ENCODE peak calls at places on chromosomes 1 and 21, in seven cellular contexts. One of them, this sample, is unnamed.

GRCh38 chr1:66624412-66625060 is 90.6 kb downstream of the SGIP1 start:
- DNase-seq in substantia nigra: no peak
- DNase-seq in aorta: no peak
- DNase-seq in mesendoderm: no peak
- DNase-seq in hepatic stellate cell: peak
- DNase-seq in astrocyte of the cerebellum: peak
- DNase-seq in activated naive CD4-positive, alpha-beta T cell treated with Interleukin-2 at 50 U/mL for 16 hours: no peak
- DNase-seq in this sample: no peak

GRCh38 chr1:117612517-117613248 is 6.8 kb downstream of the TENT5C start:
- DNase-seq in substantia nigra: no peak
- DNase-seq in aorta: no peak
- DNase-seq in mesendoderm: peak
- DNase-seq in hepatic stellate cell: peak
- DNase-seq in astrocyte of the cerebellum: no peak
- DNase-seq in activated naive CD4-positive, alpha-beta T cell treated with Interleukin-2 at 50 U/mL for 16 hours: no peak
- DNase-seq in this sample: no peak

GRCh38 chr1:93805027-93805426 is 74.0 kb downstream of the DNTTIP2 start:
- DNase-seq in substantia nigra: no peak
- DNase-seq in aorta: no peak
- DNase-seq in mesendoderm: no peak
- DNase-seq in hepatic stellate cell: no peak
- DNase-seq in astrocyte of the cerebellum: no peak
- DNase-seq in activated naive CD4-positive, alpha-beta T cell treated with Interleukin-2 at 50 U/mL for 16 hours: no peak
- DNase-seq in this sample: no peak

GRCh38 chr1:57485643-57486042 is 61.8 kb upstream of the DAB1 start:
- DNase-seq in substantia nigra: no peak
- DNase-seq in aorta: no peak
- DNase-seq in mesendoderm: no peak
- DNase-seq in hepatic stellate cell: no peak
- DNase-seq in astrocyte of the cerebellum: no peak
- DNase-seq in activated naive CD4-positive, alpha-beta T cell treated with Interleukin-2 at 50 U/mL for 16 hours: no peak
- DNase-seq in this sample: no peak

GRCh38 chr1:70459502-70460225 is 48.6 kb downstream of the CTH start:
- DNase-seq in substantia nigra: no peak
- DNase-seq in aorta: no peak
- DNase-seq in mesendoderm: peak
- DNase-seq in hepatic stellate cell: peak
- DNase-seq in astrocyte of the cerebellum: no peak
- DNase-seq in activated naive CD4-positive, alpha-beta T cell treated with Interleukin-2 at 50 U/mL for 16 hours: no peak
- DNase-seq in this sample: no peak

GRCh38 chr1:231126181-231126580 is 35.7 kb upstream of the TRIM67 start:
- DNase-seq in substantia nigra: no peak
- DNase-seq in aorta: no peak
- DNase-seq in mesendoderm: no peak
- DNase-seq in hepatic stellate cell: no peak
- DNase-seq in astrocyte of the cerebellum: no peak
- DNase-seq in activated naive CD4-positive, alpha-beta T cell treated with Interleukin-2 at 50 U/mL for 16 hours: no peak
- DNase-seq in this sample: no peak

GRCh38 chr1:244319283-244320132 is 132.2 kb downstream of the ADSS2 start:
- DNase-seq in substantia nigra: no peak
- DNase-seq in aorta: no peak
- DNase-seq in mesendoderm: no peak
- DNase-seq in hepatic stellate cell: peak
- DNase-seq in astrocyte of the cerebellum: peak
- DNase-seq in activated naive CD4-positive, alpha-beta T cell treated with Interleukin-2 at 50 U/mL for 16 hours: peak
- DNase-seq in this sample: no peak

GRCh38 chr1:53526451-53527101 is 67.4 kb downstream of the DMRTB1 start:
- DNase-seq in substantia nigra: no peak
- DNase-seq in aorta: peak
- DNase-seq in mesendoderm: no peak
- DNase-seq in hepatic stellate cell: peak
- DNase-seq in astrocyte of the cerebellum: peak
- DNase-seq in activated naive CD4-positive, alpha-beta T cell treated with Interleukin-2 at 50 U/mL for 16 hours: no peak
- DNase-seq in this sample: peak

GRCh38 chr1:232695626-232696025 is 65.7 kb upstream of the SIPA1L2 start:
- DNase-seq in substantia nigra: no peak
- DNase-seq in aorta: no peak
- DNase-seq in mesendoderm: no peak
- DNase-seq in hepatic stellate cell: no peak
- DNase-seq in astrocyte of the cerebellum: no peak
- DNase-seq in activated naive CD4-positive, alpha-beta T cell treated with Interleukin-2 at 50 U/mL for 16 hours: no peak
- DNase-seq in this sample: no peak

GRCh38 chr1:17878837-17879236 is 123.7 kb downstream of the ACTL8 start:
- DNase-seq in substantia nigra: no peak
- DNase-seq in aorta: no peak
- DNase-seq in mesendoderm: no peak
- DNase-seq in hepatic stellate cell: peak
- DNase-seq in astrocyte of the cerebellum: peak
- DNase-seq in activated naive CD4-positive, alpha-beta T cell treated with Interleukin-2 at 50 U/mL for 16 hours: no peak
- DNase-seq in this sample: no peak

GRCh38 chr1:183881387-183882084 is 76.6 kb downstream of the RGL1 start:
- DNase-seq in substantia nigra: peak
- DNase-seq in aorta: peak
- DNase-seq in mesendoderm: peak
- DNase-seq in hepatic stellate cell: peak
- DNase-seq in astrocyte of the cerebellum: peak
- DNase-seq in activated naive CD4-positive, alpha-beta T cell treated with Interleukin-2 at 50 U/mL for 16 hours: no peak
- DNase-seq in this sample: no peak

GRCh38 chr1:165639821-165640623 is 9.0 kb downstream of the MGST3 start:
- DNase-seq in substantia nigra: no peak
- DNase-seq in aorta: no peak
- DNase-seq in mesendoderm: no peak
- DNase-seq in hepatic stellate cell: no peak
- DNase-seq in astrocyte of the cerebellum: no peak
- DNase-seq in activated naive CD4-positive, alpha-beta T cell treated with Interleukin-2 at 50 U/mL for 16 hours: no peak
- DNase-seq in this sample: no peak

GRCh38 chr1:58858344-58858673 is 74.5 kb upstream of the JUN start:
- DNase-seq in substantia nigra: no peak
- DNase-seq in aorta: no peak
- DNase-seq in mesendoderm: no peak
- DNase-seq in hepatic stellate cell: no peak
- DNase-seq in astrocyte of the cerebellum: no peak
- DNase-seq in activated naive CD4-positive, alpha-beta T cell treated with Interleukin-2 at 50 U/mL for 16 hours: peak
- DNase-seq in this sample: no peak

GRCh38 chr1:175000697-175001187 is 995 bp downstream of the CACYBP start:
- DNase-seq in substantia nigra: no peak
- DNase-seq in aorta: no peak
- DNase-seq in mesendoderm: no peak
- DNase-seq in hepatic stellate cell: no peak
- DNase-seq in astrocyte of the cerebellum: no peak
- DNase-seq in activated naive CD4-positive, alpha-beta T cell treated with Interleukin-2 at 50 U/mL for 16 hours: no peak
- DNase-seq in this sample: no peak

GRCh38 chr1:235411489-235412486 is 44.6 kb downstream of the TBCE start:
- DNase-seq in substantia nigra: no peak
- DNase-seq in aorta: no peak
- DNase-seq in mesendoderm: peak
- DNase-seq in hepatic stellate cell: no peak
- DNase-seq in astrocyte of the cerebellum: no peak
- DNase-seq in activated naive CD4-positive, alpha-beta T cell treated with Interleukin-2 at 50 U/mL for 16 hours: no peak
- DNase-seq in this sample: no peak

GRCh38 chr21:41761211-41762181 is 5.4 kb downstream of the RIPK4 start:
- DNase-seq in substantia nigra: no peak
- DNase-seq in aorta: peak
- DNase-seq in mesendoderm: no peak
- DNase-seq in hepatic stellate cell: peak
- DNase-seq in astrocyte of the cerebellum: no peak
- DNase-seq in activated naive CD4-positive, alpha-beta T cell treated with Interleukin-2 at 50 U/mL for 16 hours: no peak
- DNase-seq in this sample: peak

GRCh38 chr1:85569737-85570404 is 10.7 kb upstream of the CCN1 start:
- DNase-seq in substantia nigra: no peak
- DNase-seq in aorta: no peak
- DNase-seq in mesendoderm: no peak
- DNase-seq in hepatic stellate cell: no peak
- DNase-seq in astrocyte of the cerebellum: no peak
- DNase-seq in activated naive CD4-positive, alpha-beta T cell treated with Interleukin-2 at 50 U/mL for 16 hours: no peak
- DNase-seq in this sample: no peak

GRCh38 chr1:83860506-83861221 is 138.3 kb downstream of the TTLL7 start:
- DNase-seq in substantia nigra: peak
- DNase-seq in aorta: peak
- DNase-seq in mesendoderm: peak
- DNase-seq in hepatic stellate cell: no peak
- DNase-seq in astrocyte of the cerebellum: no peak
- DNase-seq in activated naive CD4-positive, alpha-beta T cell treated with Interleukin-2 at 50 U/mL for 16 hours: peak
- DNase-seq in this sample: peak

GRCh38 chr1:26351591-26352337 is 2.2 kb downstream of the CRYBG2 start:
- DNase-seq in substantia nigra: no peak
- DNase-seq in aorta: no peak
- DNase-seq in mesendoderm: peak
- DNase-seq in hepatic stellate cell: no peak
- DNase-seq in astrocyte of the cerebellum: peak
- DNase-seq in activated naive CD4-positive, alpha-beta T cell treated with Interleukin-2 at 50 U/mL for 16 hours: no peak
- DNase-seq in this sample: no peak

GRCh38 chr1:24027838-24028468 is 47.8 kb upstream of the SRSF10 start:
- DNase-seq in substantia nigra: no peak
- DNase-seq in aorta: no peak
- DNase-seq in mesendoderm: no peak
- DNase-seq in hepatic stellate cell: no peak
- DNase-seq in astrocyte of the cerebellum: peak
- DNase-seq in activated naive CD4-positive, alpha-beta T cell treated with Interleukin-2 at 50 U/mL for 16 hours: no peak
- DNase-seq in this sample: no peak

GRCh38 chr1:32047701-32048100 is 25.0 kb upstream of the TMEM39B start:
- DNase-seq in substantia nigra: no peak
- DNase-seq in aorta: no peak
- DNase-seq in mesendoderm: no peak
- DNase-seq in hepatic stellate cell: peak
- DNase-seq in astrocyte of the cerebellum: no peak
- DNase-seq in activated naive CD4-positive, alpha-beta T cell treated with Interleukin-2 at 50 U/mL for 16 hours: no peak
- DNase-seq in this sample: no peak

GRCh38 chr1:225471453-225472301 is 43.8 kb upstream of the LBR start:
- DNase-seq in substantia nigra: no peak
- DNase-seq in aorta: peak
- DNase-seq in mesendoderm: no peak
- DNase-seq in hepatic stellate cell: no peak
- DNase-seq in astrocyte of the cerebellum: no peak
- DNase-seq in activated naive CD4-positive, alpha-beta T cell treated with Interleukin-2 at 50 U/mL for 16 hours: no peak
- DNase-seq in this sample: no peak

GRCh38 chr1:240350910-240351331 is 259.2 kb downstream of the FMN2 start:
- DNase-seq in substantia nigra: no peak
- DNase-seq in aorta: no peak
- DNase-seq in mesendoderm: no peak
- DNase-seq in hepatic stellate cell: peak
- DNase-seq in astrocyte of the cerebellum: peak
- DNase-seq in activated naive CD4-positive, alpha-beta T cell treated with Interleukin-2 at 50 U/mL for 16 hours: no peak
- DNase-seq in this sample: no peak

GRCh38 chr1:90579212-90579802 is 137.8 kb downstream of the BARHL2 start:
- DNase-seq in substantia nigra: no peak
- DNase-seq in aorta: no peak
- DNase-seq in mesendoderm: peak
- DNase-seq in hepatic stellate cell: peak
- DNase-seq in astrocyte of the cerebellum: peak
- DNase-seq in activated naive CD4-positive, alpha-beta T cell treated with Interleukin-2 at 50 U/mL for 16 hours: no peak
- DNase-seq in this sample: no peak

GRCh38 chr1:226436855-226437491 is 29.1 kb upstream of the PARP1 start:
- DNase-seq in substantia nigra: no peak
- DNase-seq in aorta: no peak
- DNase-seq in mesendoderm: no peak
- DNase-seq in hepatic stellate cell: no peak
- DNase-seq in astrocyte of the cerebellum: no peak
- DNase-seq in activated naive CD4-positive, alpha-beta T cell treated with Interleukin-2 at 50 U/mL for 16 hours: no peak
- DNase-seq in this sample: no peak

GRCh38 chr21:17491716-17492414 is 21.0 kb upstream of the CXADR start:
- DNase-seq in substantia nigra: no peak
- DNase-seq in aorta: peak
- DNase-seq in mesendoderm: peak
- DNase-seq in hepatic stellate cell: peak
- DNase-seq in astrocyte of the cerebellum: peak
- DNase-seq in activated naive CD4-positive, alpha-beta T cell treated with Interleukin-2 at 50 U/mL for 16 hours: no peak
- DNase-seq in this sample: no peak

GRCh38 chr1:191022856-191023255 is 545.2 kb upstream of the BRINP3 start:
- DNase-seq in substantia nigra: no peak
- DNase-seq in aorta: no peak
- DNase-seq in mesendoderm: no peak
- DNase-seq in hepatic stellate cell: no peak
- DNase-seq in astrocyte of the cerebellum: peak
- DNase-seq in activated naive CD4-positive, alpha-beta T cell treated with Interleukin-2 at 50 U/mL for 16 hours: no peak
- DNase-seq in this sample: no peak

GRCh38 chr1:243917177-243917862 is 67.3 kb upstream of the AKT3 start:
- DNase-seq in substantia nigra: no peak
- DNase-seq in aorta: no peak
- DNase-seq in mesendoderm: peak
- DNase-seq in hepatic stellate cell: peak
- DNase-seq in astrocyte of the cerebellum: peak
- DNase-seq in activated naive CD4-positive, alpha-beta T cell treated with Interleukin-2 at 50 U/mL for 16 hours: peak
- DNase-seq in this sample: no peak

GRCh38 chr1:224506141-224506814 is 71.7 kb upstream of the WDR26 start:
- DNase-seq in substantia nigra: no peak
- DNase-seq in aorta: no peak
- DNase-seq in mesendoderm: no peak
- DNase-seq in hepatic stellate cell: no peak
- DNase-seq in astrocyte of the cerebellum: no peak
- DNase-seq in activated naive CD4-positive, alpha-beta T cell treated with Interleukin-2 at 50 U/mL for 16 hours: no peak
- DNase-seq in this sample: no peak

GRCh38 chr1:207868252-207868768 is 42.6 kb downstream of the CD34 start:
- DNase-seq in substantia nigra: no peak
- DNase-seq in aorta: peak
- DNase-seq in mesendoderm: no peak
- DNase-seq in hepatic stellate cell: peak
- DNase-seq in astrocyte of the cerebellum: no peak
- DNase-seq in activated naive CD4-positive, alpha-beta T cell treated with Interleukin-2 at 50 U/mL for 16 hours: peak
- DNase-seq in this sample: no peak

GRCh38 chr1:208513799-208514198 is 269.6 kb upstream of the PLXNA2 start:
- DNase-seq in substantia nigra: no peak
- DNase-seq in aorta: no peak
- DNase-seq in mesendoderm: no peak
- DNase-seq in hepatic stellate cell: no peak
- DNase-seq in astrocyte of the cerebellum: peak
- DNase-seq in activated naive CD4-positive, alpha-beta T cell treated with Interleukin-2 at 50 U/mL for 16 hours: no peak
- DNase-seq in this sample: no peak

GRCh38 chr1:212791261-212791675 is 309 bp downstream of the NSL1 start:
- DNase-seq in substantia nigra: no peak
- DNase-seq in aorta: no peak
- DNase-seq in mesendoderm: no peak
- DNase-seq in hepatic stellate cell: peak
- DNase-seq in astrocyte of the cerebellum: no peak
- DNase-seq in activated naive CD4-positive, alpha-beta T cell treated with Interleukin-2 at 50 U/mL for 16 hours: no peak
- DNase-seq in this sample: peak